ENCODE peak calls at places on chromosomes 16 and 17, in nine cellular contexts. One of them, this sample, is unnamed.
A peak's percentile ranks its signal among the peaks of the same experiment; 100 is the strongest.

GRCh38 chr17:76888661-76889060 is 20.5 kb downstream of the MGAT5B start:
- DNase-seq in tibial nerve: no peak
- DNase-seq in Peyer's patch: no peak
- DNase-seq in HCT116: no peak
- DNase-seq in IMR-90: no peak
- DNase-seq in stomach: no peak
- DNase-seq in ovary: no peak
- DNase-seq in heart left ventricle: no peak
- DNase-seq in A549: no peak
- DNase-seq in this sample: peak; percentile 56

GRCh38 chr16:78437352-78437968 is 338.0 kb downstream of the WWOX start:
- DNase-seq in IMR-90: peak; percentile 1
- DNase-seq in Peyer's patch: no peak
- DNase-seq in heart left ventricle: no peak
- DNase-seq in tibial nerve: no peak
- DNase-seq in HCT116: no peak
- DNase-seq in stomach: peak; percentile 33
- DNase-seq in A549: peak; percentile 27
- DNase-seq in ovary: peak; percentile 55
- DNase-seq in this sample: no peak

GRCh38 chr16:12228607-12229499 is 252.3 kb downstream of the SNX29 start:
- DNase-seq in HCT116: peak; percentile 28
- DNase-seq in Peyer's patch: no peak
- DNase-seq in ovary: peak; percentile 49
- DNase-seq in tibial nerve: peak; percentile 13
- DNase-seq in A549: peak; percentile 70
- DNase-seq in heart left ventricle: peak; percentile 38
- DNase-seq in IMR-90: peak; percentile 71
- DNase-seq in stomach: no peak
- DNase-seq in this sample: no peak

GRCh38 chr17:81019563-81020442 is 15.1 kb upstream of the BAIAP2 start:
- DNase-seq in Peyer's patch: no peak
- DNase-seq in tibial nerve: no peak
- DNase-seq in HCT116: no peak
- DNase-seq in heart left ventricle: no peak
- DNase-seq in IMR-90: no peak
- DNase-seq in ovary: no peak
- DNase-seq in A549: no peak
- DNase-seq in stomach: no peak
- DNase-seq in this sample: no peak

GRCh38 chr17:38418069-38418692 is 10.1 kb upstream of the ARHGAP23 start:
- DNase-seq in IMR-90: no peak
- DNase-seq in tibial nerve: no peak
- DNase-seq in stomach: no peak
- DNase-seq in HCT116: no peak
- DNase-seq in Peyer's patch: no peak
- DNase-seq in A549: no peak
- DNase-seq in ovary: no peak
- DNase-seq in heart left ventricle: no peak
- DNase-seq in this sample: no peak

GRCh38 chr16:30183961-30184429 is 593 bp downstream of the CORO1A start:
- DNase-seq in stomach: peak; percentile 53
- DNase-seq in A549: no peak
- DNase-seq in Peyer's patch: peak; percentile 90
- DNase-seq in IMR-90: no peak
- DNase-seq in heart left ventricle: peak; percentile 48
- DNase-seq in HCT116: no peak
- DNase-seq in ovary: peak; percentile 29
- DNase-seq in tibial nerve: no peak
- DNase-seq in this sample: peak; percentile 55

GRCh38 chr16:22813223-22813945 is 578 bp upstream of the HS3ST2 start:
- DNase-seq in IMR-90: peak; percentile 7
- DNase-seq in tibial nerve: no peak
- DNase-seq in heart left ventricle: peak; percentile 57
- DNase-seq in ovary: no peak
- DNase-seq in Peyer's patch: no peak
- DNase-seq in HCT116: no peak
- DNase-seq in A549: no peak
- DNase-seq in stomach: peak; percentile 32
- DNase-seq in this sample: no peak

GRCh38 chr16:86110134-86110533 is 211.2 kb downstream of the IRF8 start:
- DNase-seq in IMR-90: no peak
- DNase-seq in ovary: no peak
- DNase-seq in heart left ventricle: no peak
- DNase-seq in A549: no peak
- DNase-seq in tibial nerve: no peak
- DNase-seq in Peyer's patch: no peak
- DNase-seq in HCT116: no peak
- DNase-seq in stomach: no peak
- DNase-seq in this sample: no peak

DNA sequence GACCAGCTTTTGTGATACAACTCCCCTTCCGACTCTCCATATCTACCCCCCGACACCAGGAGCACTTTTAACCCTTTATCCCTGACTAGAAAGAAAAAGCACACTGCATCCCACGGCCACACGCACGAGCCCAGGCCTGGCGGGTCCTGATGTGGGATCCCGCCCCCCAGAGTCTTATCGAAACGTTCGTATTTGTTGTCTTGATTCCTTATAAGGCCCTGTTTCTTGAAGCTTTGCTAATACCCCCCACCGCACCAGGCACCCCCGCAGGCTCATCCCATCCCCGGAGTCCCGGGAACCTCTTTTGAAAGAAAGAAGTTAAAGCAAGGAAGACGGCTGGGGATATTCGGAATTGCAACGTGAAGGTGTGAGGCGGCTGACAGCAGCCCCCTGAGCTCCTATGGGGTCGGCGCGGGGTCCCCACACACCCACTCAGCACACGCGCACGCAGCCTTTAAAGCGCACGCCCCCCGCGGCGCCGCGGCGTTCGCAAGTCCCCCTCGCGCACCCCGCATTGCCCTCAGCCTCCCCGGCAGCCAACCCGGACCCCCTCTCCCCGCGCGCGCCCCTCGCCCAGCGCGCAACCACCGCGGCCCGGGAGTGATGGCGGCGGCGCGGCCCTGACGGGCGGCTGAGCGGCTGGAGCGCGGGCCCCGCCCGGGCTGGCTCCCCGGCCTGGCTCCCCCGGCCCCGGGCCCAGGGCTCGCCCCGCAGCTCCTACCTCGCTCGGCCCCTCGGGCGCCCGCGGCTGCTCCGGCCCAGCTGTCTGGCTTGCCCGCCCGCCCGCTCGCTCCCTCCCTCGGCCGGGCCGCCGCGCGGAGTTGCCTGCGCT is 448 bp downstream of the STAT5B start:
- DNase-seq in heart left ventricle: no peak
- DNase-seq in IMR-90: peak; percentile 59
- DNase-seq in tibial nerve: peak; percentile 42
- DNase-seq in stomach: no peak
- DNase-seq in A549: no peak
- DNase-seq in HCT116: no peak
- DNase-seq in Peyer's patch: peak; percentile 41
- DNase-seq in ovary: peak; percentile 54
- DNase-seq in this sample: peak; percentile 58
- TF ChIP-seq POLR2A in heart left ventricle: no peak
- TF ChIP-seq POLR2A in IMR-90: peak; percentile 22
- TF ChIP-seq POLR2A in tibial nerve: no peak
- TF ChIP-seq POLR2A in stomach: no peak
- TF ChIP-seq POLR2A in A549: no peak
- TF ChIP-seq POLR2A in HCT116: no peak
- TF ChIP-seq POLR2A in Peyer's patch: no peak
- TF ChIP-seq POLR2A in ovary: no peak
- TF ChIP-seq POLR2A in this sample: peak; percentile 69

GRCh38 chr17:46820592-46821450 is 2.3 kb upstream of the WNT3 start:
- DNase-seq in heart left ventricle: no peak
- DNase-seq in ovary: no peak
- DNase-seq in Peyer's patch: no peak
- DNase-seq in tibial nerve: no peak
- DNase-seq in HCT116: no peak
- DNase-seq in stomach: no peak
- DNase-seq in IMR-90: no peak
- DNase-seq in A549: no peak
- DNase-seq in this sample: no peak

GRCh38 chr17:46821482-46822387 is 3.2 kb upstream of the WNT3 start:
- DNase-seq in Peyer's patch: no peak
- DNase-seq in IMR-90: no peak
- DNase-seq in A549: no peak
- DNase-seq in ovary: no peak
- DNase-seq in stomach: no peak
- DNase-seq in tibial nerve: no peak
- DNase-seq in HCT116: no peak
- DNase-seq in heart left ventricle: no peak
- DNase-seq in this sample: no peak

GRCh38 chr17:46819906-46820351 is 1.4 kb upstream of the WNT3 start:
- DNase-seq in heart left ventricle: no peak
- DNase-seq in HCT116: no peak
- DNase-seq in IMR-90: no peak
- DNase-seq in stomach: no peak
- DNase-seq in tibial nerve: no peak
- DNase-seq in Peyer's patch: no peak
- DNase-seq in A549: no peak
- DNase-seq in ovary: no peak
- DNase-seq in this sample: no peak

GRCh38 chr17:46823657-46824056 is 5.2 kb upstream of the WNT3 start:
- DNase-seq in IMR-90: no peak
- DNase-seq in A549: no peak
- DNase-seq in heart left ventricle: no peak
- DNase-seq in ovary: no peak
- DNase-seq in stomach: no peak
- DNase-seq in tibial nerve: no peak
- DNase-seq in Peyer's patch: no peak
- DNase-seq in HCT116: no peak
- DNase-seq in this sample: no peak

DNA sequence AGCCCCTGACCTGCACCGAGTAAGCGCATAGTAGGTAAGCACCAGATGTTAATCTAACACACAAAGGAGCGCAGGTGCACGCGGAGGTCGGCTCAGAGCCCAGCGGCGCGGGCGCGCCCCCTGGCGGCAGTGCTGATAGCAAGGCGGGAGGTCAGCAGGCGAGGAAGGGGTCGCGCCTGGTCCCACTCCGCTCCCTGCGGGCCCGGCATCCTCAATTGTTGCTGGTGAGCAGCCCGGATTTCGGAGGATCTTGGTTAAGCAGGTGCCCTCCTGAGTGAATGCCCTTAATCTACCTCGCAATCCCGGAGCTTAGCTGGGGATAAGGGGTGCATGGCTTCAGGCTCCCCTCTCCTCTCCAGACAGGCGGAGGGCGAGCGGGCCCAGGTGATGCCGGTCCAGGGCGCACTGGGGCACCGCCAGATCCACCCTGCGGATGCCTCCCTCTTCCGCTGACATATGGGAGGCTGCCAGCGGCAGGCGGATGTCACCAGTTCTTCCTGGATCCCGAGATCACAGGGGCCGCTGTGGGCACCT is 4.0 kb upstream of the WNT3 start:
- DNase-seq in heart left ventricle: no peak
- DNase-seq in ovary: no peak
- DNase-seq in A549: no peak
- DNase-seq in Peyer's patch: no peak
- DNase-seq in IMR-90: no peak
- DNase-seq in stomach: no peak
- DNase-seq in HCT116: peak; percentile 12
- DNase-seq in tibial nerve: no peak
- DNase-seq in this sample: peak; percentile 93
- H3K27ac ChIP-seq in heart left ventricle: no peak overlapping the region
- H3K27ac ChIP-seq in ovary: no peak overlapping the region
- H3K27ac ChIP-seq in A549: peak overlapping the region; percentile 44
- H3K27ac ChIP-seq in Peyer's patch: no peak overlapping the region
- H3K27ac ChIP-seq in IMR-90: no peak overlapping the region
- H3K27ac ChIP-seq in stomach: no peak overlapping the region
- H3K27ac ChIP-seq in HCT116: no peak overlapping the region
- H3K27ac ChIP-seq in tibial nerve: no peak overlapping the region
- H3K27ac ChIP-seq in this sample: no peak overlapping the region

GRCh38 chr16:89696598-89697128 is 4.8 kb downstream of the SPATA2L start:
- DNase-seq in heart left ventricle: no peak
- DNase-seq in Peyer's patch: peak; percentile 55
- DNase-seq in tibial nerve: no peak
- DNase-seq in stomach: no peak
- DNase-seq in A549: no peak
- DNase-seq in ovary: peak; percentile 21
- DNase-seq in IMR-90: no peak
- DNase-seq in HCT116: no peak
- DNase-seq in this sample: no peak

GRCh38 chr16:89693931-89694783 is 7.3 kb downstream of the SPATA2L start:
- DNase-seq in ovary: peak; percentile 25
- DNase-seq in HCT116: no peak
- DNase-seq in Peyer's patch: no peak
- DNase-seq in A549: no peak
- DNase-seq in tibial nerve: no peak
- DNase-seq in IMR-90: no peak
- DNase-seq in heart left ventricle: no peak
- DNase-seq in stomach: no peak
- DNase-seq in this sample: no peak

GRCh38 chr16:89695875-89696597 is 5.5 kb downstream of the SPATA2L start:
- DNase-seq in IMR-90: no peak
- DNase-seq in tibial nerve: no peak
- DNase-seq in HCT116: no peak
- DNase-seq in stomach: no peak
- DNase-seq in A549: no peak
- DNase-seq in Peyer's patch: no peak
- DNase-seq in ovary: peak; percentile 42
- DNase-seq in heart left ventricle: no peak
- DNase-seq in this sample: no peak

GRCh38 chr16:89697161-89697615 is 4.3 kb downstream of the SPATA2L start:
- DNase-seq in IMR-90: no peak
- DNase-seq in Peyer's patch: no peak
- DNase-seq in stomach: no peak
- DNase-seq in A549: no peak
- DNase-seq in ovary: peak; percentile 55
- DNase-seq in tibial nerve: no peak
- DNase-seq in HCT116: no peak
- DNase-seq in heart left ventricle: no peak
- DNase-seq in this sample: no peak

GRCh38 chr16:89695086-89695874 is 6.2 kb downstream of the SPATA2L start:
- DNase-seq in tibial nerve: no peak
- DNase-seq in stomach: no peak
- DNase-seq in ovary: peak; percentile 21
- DNase-seq in Peyer's patch: no peak
- DNase-seq in heart left ventricle: no peak
- DNase-seq in IMR-90: no peak
- DNase-seq in HCT116: no peak
- DNase-seq in A549: no peak
- DNase-seq in this sample: no peak
- TF ChIP-seq POLR2A in tibial nerve: no peak
- TF ChIP-seq POLR2A in stomach: no peak
- TF ChIP-seq POLR2A in ovary: no peak
- TF ChIP-seq POLR2A in Peyer's patch: no peak
- TF ChIP-seq POLR2A in heart left ventricle: no peak
- TF ChIP-seq POLR2A in IMR-90: no peak
- TF ChIP-seq POLR2A in HCT116: no peak
- TF ChIP-seq POLR2A in A549: no peak
- TF ChIP-seq POLR2A in this sample: no peak

GRCh38 chr17:28760561-28760960 is 16.8 kb downstream of the TRAF4 start:
- DNase-seq in Peyer's patch: no peak
- DNase-seq in stomach: no peak
- DNase-seq in A549: no peak
- DNase-seq in IMR-90: no peak
- DNase-seq in heart left ventricle: no peak
- DNase-seq in tibial nerve: no peak
- DNase-seq in ovary: no peak
- DNase-seq in HCT116: no peak
- DNase-seq in this sample: no peak

GRCh38 chr17:28758411-28759121 is 14.8 kb downstream of the TRAF4 start:
- DNase-seq in A549: no peak
- DNase-seq in IMR-90: no peak
- DNase-seq in Peyer's patch: no peak
- DNase-seq in ovary: no peak
- DNase-seq in stomach: no peak
- DNase-seq in HCT116: no peak
- DNase-seq in tibial nerve: no peak
- DNase-seq in heart left ventricle: no peak
- DNase-seq in this sample: peak; percentile 20

GRCh38 chr17:28755486-28755885 is 11.7 kb downstream of the TRAF4 start:
- DNase-seq in heart left ventricle: no peak
- DNase-seq in Peyer's patch: no peak
- DNase-seq in HCT116: no peak
- DNase-seq in ovary: no peak
- DNase-seq in stomach: no peak
- DNase-seq in A549: no peak
- DNase-seq in IMR-90: no peak
- DNase-seq in tibial nerve: no peak
- DNase-seq in this sample: no peak

GRCh38 chr17:28759296-28759865 is 15.6 kb downstream of the TRAF4 start:
- DNase-seq in Peyer's patch: no peak
- DNase-seq in HCT116: no peak
- DNase-seq in IMR-90: no peak
- DNase-seq in heart left ventricle: no peak
- DNase-seq in tibial nerve: no peak
- DNase-seq in ovary: no peak
- DNase-seq in stomach: no peak
- DNase-seq in A549: no peak
- DNase-seq in this sample: no peak

GRCh38 chr17:28756025-28756804 is 12.4 kb downstream of the TRAF4 start:
- DNase-seq in Peyer's patch: no peak
- DNase-seq in HCT116: no peak
- DNase-seq in heart left ventricle: no peak
- DNase-seq in tibial nerve: no peak
- DNase-seq in ovary: no peak
- DNase-seq in stomach: no peak
- DNase-seq in IMR-90: no peak
- DNase-seq in A549: no peak
- DNase-seq in this sample: no peak
- H3K27ac ChIP-seq in Peyer's patch: no peak overlapping the region
- H3K27ac ChIP-seq in HCT116: no peak overlapping the region
- H3K27ac ChIP-seq in heart left ventricle: no peak overlapping the region
- H3K27ac ChIP-seq in tibial nerve: no peak overlapping the region
- H3K27ac ChIP-seq in ovary: no peak overlapping the region
- H3K27ac ChIP-seq in stomach: no peak overlapping the region
- H3K27ac ChIP-seq in IMR-90: no peak overlapping the region
- H3K27ac ChIP-seq in A549: no peak overlapping the region
- H3K27ac ChIP-seq in this sample: no peak overlapping the region